ENCODE peak calls at places on chromosomes 11 and 22, in eight cellular contexts. X is GM23338, D is Panc1, M is prostate gland, H is K562, N is spleen, P is vagina, S is SK-N-SH. L is an unnamed sample.

GRCh38 chr11:43366597-43367121 is 7.9 kb downstream of the TTC17 start:
- DNase-seq in X (no peak), D (no peak), M (no peak), H (peak; percentile 58), N (no peak), P (no peak), S (no peak), L (no peak)

GRCh38 chr11:76600124-76600655 is 70.4 kb downstream of the LRRC32 start:
- DNase-seq in X (no peak), D (no peak), M (no peak), H (no peak), N (no peak), P (peak; percentile 46), S (no peak), L (no peak)

GRCh38 chr11:111917788-111918187 is 925 bp upstream of the C11orf52 start:
- DNase-seq in X (no peak), D (no peak), M (no peak), H (no peak), N (no peak), P (no peak), S (no peak), L (no peak)

GRCh38 chr11:125423247-125423849 is 72.7 kb downstream of the FEZ1 start:
- DNase-seq in X (peak; percentile 57), D (no peak), M (no peak), H (peak; percentile 37), N (peak; percentile 12), P (no peak), S (no peak), L (no peak)

GRCh38 chr11:47391077-47391583 is 12.8 kb upstream of the SPI1 start:
- DNase-seq in X (no peak), D (no peak), M (no peak), H (no peak), N (peak; percentile 91), P (no peak), S (no peak), L (no peak)

GRCh38 chr11:126637800-126638175 is 282.3 kb downstream of the ST3GAL4 start:
- DNase-seq in X (no peak), D (no peak), M (no peak), H (no peak), N (no peak), P (no peak), S (no peak), L (no peak)

GRCh38 chr11:126929186-126930085 is 71.1 kb downstream of the KIRREL3 start:
- DNase-seq in X (no peak), D (no peak), M (no peak), H (no peak), N (no peak), P (no peak), S (no peak), L (peak; percentile 18)

GRCh38 chr22:24420072-24420976 is 7.1 kb upstream of the ADORA2A start:
- DNase-seq in X (peak; percentile 50), D (no peak), M (no peak), H (no peak), N (peak; percentile 78), P (no peak), S (peak; percentile 56), L (no peak)

GRCh38 chr11:35144811-35145210 is 5.8 kb downstream of the CD44 start:
- DNase-seq in X (no peak), D (no peak), M (no peak), H (no peak), N (no peak), P (no peak), S (no peak), L (no peak)

GRCh38 chr22:17822087-17822486 is 47.8 kb upstream of the BID start:
- DNase-seq in X (no peak), D (no peak), M (no peak), H (no peak), N (no peak), P (no peak), S (no peak), L (no peak)

GRCh38 chr22:44663256-44663999 is 38.6 kb upstream of the PRR5 start:
- DNase-seq in X (no peak), D (no peak), M (no peak), H (no peak), N (no peak), P (no peak), S (peak; percentile 6), L (no peak)

GRCh38 chr11:1844221-1845094 is 5.7 kb downstream of the TNNI2 start:
- DNase-seq in X (no peak), D (no peak), M (no peak), H (peak; percentile 88), N (peak; percentile 94), P (no peak), S (peak; percentile 66), L (no peak)

GRCh38 chr11:72673943-72674828 is at the start of gene PDE2A:
- DNase-seq in X (peak; percentile 73), D (no peak), M (no peak), H (no peak), N (no peak), P (no peak), S (peak; percentile 86), L (no peak)

GRCh38 chr22:31333648-31334047 is 12.5 kb downstream of the PATZ1 start:
- DNase-seq in X (no peak), D (no peak), M (peak; percentile 55), H (no peak), N (no peak), P (no peak), S (no peak), L (no peak)

GRCh38 chr11:102830328-102830727 is 13.1 kb downstream of the MMP3 start:
- DNase-seq in X (no peak), D (no peak), M (no peak), H (no peak), N (no peak), P (no peak), S (no peak), L (no peak)

GRCh38 chr11:107929611-107930200 is 1.5 kb downstream of the RAB39A start:
- DNase-seq in X (peak; percentile 44), D (no peak), M (no peak), H (no peak), N (no peak), P (no peak), S (peak; percentile 44), L (no peak)

GRCh38 chr11:102361100-102362021 is 14.3 kb downstream of the BIRC2 start:
- DNase-seq in X (no peak), D (no peak), M (no peak), H (no peak), N (no peak), P (no peak), S (no peak), L (no peak)

GRCh38 chr22:45537734-45538181 is 35.1 kb downstream of the FBLN1 start:
- DNase-seq in X (no peak), D (no peak), M (peak; percentile 90), H (no peak), N (no peak), P (no peak), S (peak; percentile 66), L (peak; percentile 26)

GRCh38 chr22:25451480-25452114 is 112.9 kb upstream of the GRK3 start:
- DNase-seq in X (no peak), D (no peak), M (no peak), H (no peak), N (no peak), P (no peak), S (no peak), L (no peak)

GRCh38 chr11:107857550-107858216 is 904 bp downstream of the SLC35F2 start:
- DNase-seq in X (no peak), D (peak; percentile 12), M (no peak), H (peak; percentile 34), N (no peak), P (no peak), S (no peak), L (no peak)

GRCh38 chr22:44608606-44609226 is 93.3 kb upstream of the PRR5 start:
- DNase-seq in X (no peak), D (no peak), M (no peak), H (no peak), N (no peak), P (no peak), S (peak; percentile 10), L (no peak)

DNA sequence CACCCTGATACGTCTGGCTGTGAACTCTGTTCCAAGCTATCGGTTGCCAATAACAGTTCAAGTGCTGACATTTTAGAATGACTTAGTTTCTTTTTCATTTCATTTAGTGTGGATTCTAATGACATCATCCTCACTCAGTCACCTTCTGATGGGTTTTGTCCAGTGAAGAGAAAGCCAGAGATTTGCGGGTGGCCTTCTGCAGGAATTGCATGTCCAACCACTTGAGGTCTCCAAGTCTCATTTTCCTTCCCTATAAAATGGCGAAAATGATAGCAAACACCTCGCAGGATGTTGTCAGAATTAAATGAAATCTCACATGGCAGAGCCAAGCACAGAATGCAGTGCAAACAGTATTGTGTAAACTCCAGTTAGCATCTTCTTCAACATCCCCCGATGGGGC is 286.9 kb downstream of the MN1 start:
- DNase-seq in X (no peak), D (no peak), M (no peak), H (no peak), N (no peak), P (no peak), S (no peak), L (no peak)
- H3K4me3 ChIP-seq in X (no peak overlapping the region), D (no peak overlapping the region), M (no peak overlapping the region), H (no peak overlapping the region), N (no peak overlapping the region), P (no peak overlapping the region), S (no peak overlapping the region), L (no peak overlapping the region)

DNA sequence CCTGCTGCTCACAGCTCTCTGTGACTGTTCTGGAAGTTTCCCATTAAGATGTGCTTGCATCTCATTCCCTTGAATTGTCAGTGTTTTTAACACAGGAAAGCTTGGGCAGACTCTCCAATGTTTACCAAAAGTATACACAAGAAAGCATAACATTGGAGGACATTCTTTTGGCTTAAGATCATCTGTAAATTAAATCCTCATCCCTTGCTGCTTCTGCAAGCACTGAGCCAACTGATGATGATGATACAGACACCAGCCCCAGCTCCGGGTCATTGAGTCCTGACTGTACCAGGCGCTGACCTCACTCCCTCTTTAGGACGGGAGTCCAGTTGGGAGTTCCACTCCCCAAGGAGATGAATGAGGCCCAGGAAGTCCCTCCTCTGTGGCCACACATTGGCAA is 23.8 kb downstream of the CD82 start:
- DNase-seq in X (no peak), D (no peak), M (no peak), H (no peak), N (no peak), P (no peak), S (no peak), L (no peak)
- TF ChIP-seq POLR2AphosphoS5 in X (no peak), D (no peak), M (no peak), H (no peak), N (no peak), P (no peak), S (no peak), L (no peak)

GRCh38 chr11:128586689-128587088 is 669 bp downstream of the ETS1 start:
- DNase-seq in X (no peak), D (no peak), M (no peak), H (no peak), N (no peak), P (no peak), S (no peak), L (no peak)
- H3K4me3 ChIP-seq in X (peak overlapping the region; percentile 71), D (no peak overlapping the region), M (no peak overlapping the region), H (no peak overlapping the region), N (peak overlapping the region; percentile 39), P (no peak overlapping the region), S (no peak overlapping the region), L (peak overlapping the region; percentile 63)

DNA sequence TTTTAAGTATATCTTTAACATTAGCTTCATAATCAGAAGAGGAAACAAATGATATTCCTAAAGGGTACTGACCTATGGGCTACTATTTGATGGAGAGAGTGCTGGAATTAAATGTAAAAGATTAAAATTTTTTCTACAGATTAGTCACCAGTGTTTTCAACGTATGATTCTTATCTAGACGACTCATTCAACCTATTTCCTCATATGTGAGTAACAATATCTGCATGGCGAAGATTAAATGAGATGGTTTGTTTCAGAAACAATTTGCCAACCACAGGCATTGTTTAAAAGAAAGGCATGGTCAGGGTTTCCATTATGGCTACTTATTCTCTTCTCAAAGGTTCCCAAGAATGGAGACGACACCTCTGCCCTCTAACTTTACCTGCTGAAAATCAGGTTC is 20.4 kb downstream of the OR56B4 start:
- DNase-seq in X (no peak), D (no peak), M (no peak), H (no peak), N (no peak), P (no peak), S (no peak), L (no peak)
- TF ChIP-seq POLR2AphosphoS5 in X (no peak), D (no peak), M (no peak), H (no peak), N (no peak), P (no peak), S (no peak), L (no peak)